ENCODE peak calls at places on chromosomes 12 and 14, in five cellular contexts. One of them, this sample, is unnamed.

GRCh38 chr14:58426819-58427288 is 477 bp downstream of the TIMM9 start:
- DNase-seq in GM12864: peak; percentile 38
- DNase-seq in WTC11: peak; percentile 61
- DNase-seq in kidney: peak; percentile 79
- DNase-seq in cardiac fibroblast: peak; percentile 80
- DNase-seq in this sample: no peak

GRCh38 chr12:89252284-89252683 is 100.0 kb downstream of the DUSP6 start:
- DNase-seq in WTC11: no peak
- DNase-seq in kidney: no peak
- DNase-seq in cardiac fibroblast: peak; percentile 35
- DNase-seq in GM12864: no peak
- DNase-seq in this sample: no peak

GRCh38 chr14:56659964-56660551 is 80.5 kb downstream of the TMEM260 start:
- DNase-seq in GM12864: no peak
- DNase-seq in cardiac fibroblast: peak; percentile 61
- DNase-seq in WTC11: no peak
- DNase-seq in kidney: no peak
- DNase-seq in this sample: no peak

GRCh38 chr14:92340938-92341337 is 18.0 kb downstream of the SLC24A4 start:
- DNase-seq in kidney: no peak
- DNase-seq in cardiac fibroblast: no peak
- DNase-seq in GM12864: peak; percentile 35
- DNase-seq in WTC11: no peak
- DNase-seq in this sample: no peak

GRCh38 chr14:33657478-33657877 is 293.4 kb downstream of the EGLN3 start:
- DNase-seq in GM12864: no peak
- DNase-seq in cardiac fibroblast: peak; percentile 53
- DNase-seq in kidney: no peak
- DNase-seq in WTC11: no peak
- DNase-seq in this sample: no peak

GRCh38 chr12:39386335-39386734 is 56.6 kb downstream of the KIF21A start:
- DNase-seq in GM12864: no peak
- DNase-seq in cardiac fibroblast: no peak
- DNase-seq in kidney: no peak
- DNase-seq in WTC11: no peak
- DNase-seq in this sample: no peak

GRCh38 chr12:97984951-97985350 is 522.3 kb downstream of the RMST start:
- DNase-seq in GM12864: no peak
- DNase-seq in cardiac fibroblast: no peak
- DNase-seq in kidney: no peak
- DNase-seq in WTC11: no peak
- DNase-seq in this sample: no peak

GRCh38 chr12:114656906-114657596 is 26.9 kb downstream of the TBX3 start:
- DNase-seq in WTC11: no peak
- DNase-seq in cardiac fibroblast: no peak
- DNase-seq in GM12864: no peak
- DNase-seq in kidney: no peak
- DNase-seq in this sample: no peak

GRCh38 chr14:80211143-80212024 is at the start of gene DIO2:
- DNase-seq in GM12864: no peak
- DNase-seq in WTC11: no peak
- DNase-seq in cardiac fibroblast: peak; percentile 60
- DNase-seq in kidney: peak; percentile 71
- DNase-seq in this sample: no peak

GRCh38 chr12:89051065-89051677 is 301.1 kb downstream of the DUSP6 start:
- DNase-seq in GM12864: no peak
- DNase-seq in kidney: no peak
- DNase-seq in cardiac fibroblast: peak; percentile 89
- DNase-seq in WTC11: no peak
- DNase-seq in this sample: no peak

GRCh38 chr14:36346052-36346451 is 25.6 kb upstream of the MBIP start:
- DNase-seq in cardiac fibroblast: no peak
- DNase-seq in WTC11: no peak
- DNase-seq in GM12864: no peak
- DNase-seq in kidney: no peak
- DNase-seq in this sample: no peak

GRCh38 chr12:94760786-94761185 is 110.4 kb upstream of the TMCC3 start:
- DNase-seq in WTC11: no peak
- DNase-seq in cardiac fibroblast: peak; percentile 47
- DNase-seq in GM12864: no peak
- DNase-seq in kidney: no peak
- DNase-seq in this sample: no peak

GRCh38 chr12:6891637-6892036 is 13.0 kb upstream of the LRRC23 start:
- DNase-seq in cardiac fibroblast: no peak
- DNase-seq in WTC11: no peak
- DNase-seq in GM12864: no peak
- DNase-seq in kidney: peak; percentile 46
- DNase-seq in this sample: peak; percentile 34

DNA sequence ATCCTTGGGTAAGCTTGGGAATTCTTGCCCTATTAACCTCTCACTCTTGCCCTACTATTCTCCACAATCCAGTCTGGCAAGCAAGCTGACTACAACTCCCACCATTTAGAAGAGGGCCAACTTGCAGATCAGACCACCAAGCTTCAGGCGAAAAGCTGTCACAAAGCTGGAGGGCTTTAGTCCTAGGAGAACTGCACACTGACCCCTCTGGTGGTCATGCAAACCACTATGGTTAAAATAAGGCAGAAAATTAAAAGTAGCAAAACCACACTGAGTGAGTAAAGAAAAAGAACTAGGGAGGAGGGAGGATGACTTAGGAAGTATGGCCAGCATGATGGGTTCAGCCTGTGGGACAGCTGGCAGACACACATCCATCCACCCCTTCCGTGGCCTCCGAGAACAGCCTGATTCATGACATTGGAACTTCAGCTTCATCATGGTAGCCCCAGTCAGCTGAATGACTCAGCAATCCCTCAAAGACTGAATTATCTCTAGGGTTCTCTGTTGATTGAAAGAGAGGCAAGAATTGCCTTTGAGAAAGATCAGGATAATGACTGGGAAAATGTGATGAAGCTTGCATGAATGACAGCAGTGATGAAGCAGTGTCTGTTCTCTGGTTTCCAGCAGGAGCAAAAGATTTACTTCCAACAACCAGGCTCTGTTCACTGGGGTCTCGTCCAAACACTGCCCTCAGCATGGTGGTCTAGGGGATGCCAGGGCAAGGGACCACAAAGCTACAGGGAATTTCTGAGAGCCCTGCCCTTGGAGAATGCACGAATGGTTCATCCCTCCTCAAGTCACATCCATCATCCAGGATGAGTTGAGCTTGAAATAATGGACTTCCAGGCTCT is 24.4 kb downstream of the PITPNM2 start:
- DNase-seq in GM12864: no peak
- DNase-seq in kidney: peak; percentile 79
- DNase-seq in WTC11: no peak
- DNase-seq in cardiac fibroblast: peak; percentile 99
- DNase-seq in this sample: no peak
- TF ChIP-seq CTCF in GM12864: peak; percentile 7
- TF ChIP-seq CTCF in kidney: no peak
- TF ChIP-seq CTCF in WTC11: no peak
- TF ChIP-seq CTCF in cardiac fibroblast: peak; percentile 41
- TF ChIP-seq CTCF in this sample: peak; percentile 68

DNA sequence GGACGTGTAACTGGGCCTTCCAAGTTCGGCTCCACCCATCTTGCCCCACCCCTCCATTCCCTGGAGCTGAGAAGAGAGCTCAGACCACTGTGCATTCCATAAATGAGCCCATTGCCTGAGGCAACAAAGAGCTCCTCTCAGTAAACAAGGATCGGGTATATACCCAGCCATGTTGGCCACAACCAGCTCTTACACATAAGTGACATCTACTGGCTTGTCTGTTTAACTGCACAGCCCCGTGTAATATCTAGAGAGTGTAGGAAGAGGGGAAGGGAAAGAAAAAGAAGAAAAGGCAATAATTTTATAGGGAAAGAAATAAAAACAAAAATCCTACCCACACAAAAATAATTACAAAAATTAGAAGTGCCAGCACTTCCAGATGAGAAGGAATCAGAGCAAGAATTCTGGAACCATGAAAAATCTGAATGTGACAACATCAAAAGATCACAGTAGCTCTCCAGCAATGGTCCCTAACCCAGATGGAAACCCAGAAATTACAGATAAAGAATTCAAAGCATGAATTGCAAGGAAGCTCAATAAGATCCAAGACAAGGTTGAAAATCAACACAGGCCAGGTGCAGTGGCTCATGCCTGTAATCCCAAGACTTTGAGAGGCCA is 308.1 kb downstream of the RPAP3 start:
- DNase-seq in WTC11: no peak
- DNase-seq in cardiac fibroblast: peak; percentile 84
- DNase-seq in GM12864: no peak
- DNase-seq in kidney: no peak
- DNase-seq in this sample: no peak
- TF ChIP-seq CTCF in WTC11: no peak
- TF ChIP-seq CTCF in cardiac fibroblast: peak; percentile 72
- TF ChIP-seq CTCF in GM12864: peak; percentile 52
- TF ChIP-seq CTCF in kidney: peak; percentile 44
- TF ChIP-seq CTCF in this sample: peak; percentile 75

GRCh38 chr12:104855599-104855998 is 102.5 kb downstream of the SLC41A2 start:
- DNase-seq in kidney: no peak
- DNase-seq in cardiac fibroblast: no peak
- DNase-seq in GM12864: no peak
- DNase-seq in WTC11: no peak
- DNase-seq in this sample: no peak

GRCh38 chr12:104852904-104853303 is 105.2 kb downstream of the SLC41A2 start:
- DNase-seq in kidney: no peak
- DNase-seq in GM12864: no peak
- DNase-seq in WTC11: no peak
- DNase-seq in cardiac fibroblast: no peak
- DNase-seq in this sample: no peak

GRCh38 chr12:104856548-104856947 is 101.5 kb downstream of the SLC41A2 start:
- DNase-seq in WTC11: no peak
- DNase-seq in cardiac fibroblast: no peak
- DNase-seq in kidney: no peak
- DNase-seq in GM12864: no peak
- DNase-seq in this sample: no peak

GRCh38 chr12:104846056-104846762 is 111.9 kb downstream of the SLC41A2 start:
- DNase-seq in cardiac fibroblast: peak; percentile 33
- DNase-seq in WTC11: no peak
- DNase-seq in GM12864: no peak
- DNase-seq in kidney: no peak
- DNase-seq in this sample: no peak

DNA sequence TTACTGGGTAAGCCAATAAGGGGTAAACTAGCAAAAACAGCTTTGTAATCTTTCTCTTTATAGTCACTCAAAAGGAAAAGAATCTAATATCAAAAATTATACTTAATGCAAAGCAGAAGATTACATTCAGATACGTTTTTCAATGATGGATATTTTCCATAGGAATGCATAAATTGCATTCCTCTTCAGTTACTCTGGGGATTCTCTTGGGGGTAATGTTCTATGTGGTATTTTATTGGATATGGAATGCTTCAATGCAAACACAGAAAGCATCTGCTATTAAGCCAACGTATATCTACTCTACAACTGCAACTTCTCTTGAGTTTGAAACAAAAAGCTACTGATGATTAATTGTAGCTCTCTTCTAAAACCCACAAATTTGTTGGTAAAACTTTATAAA is 106.0 kb downstream of the SLC41A2 start:
- DNase-seq in WTC11: no peak
- DNase-seq in cardiac fibroblast: no peak
- DNase-seq in GM12864: no peak
- DNase-seq in kidney: no peak
- DNase-seq in this sample: no peak
- TF ChIP-seq CTCF in WTC11: no peak
- TF ChIP-seq CTCF in cardiac fibroblast: no peak
- TF ChIP-seq CTCF in GM12864: no peak
- TF ChIP-seq CTCF in kidney: no peak
- TF ChIP-seq CTCF in this sample: no peak

GRCh38 chr14:68789798-68790655 is 2.8 kb downstream of the ZFP36L1 start:
- DNase-seq in kidney: peak; percentile 85
- DNase-seq in GM12864: no peak
- DNase-seq in cardiac fibroblast: peak; percentile 46
- DNase-seq in WTC11: no peak
- DNase-seq in this sample: no peak
- TF ChIP-seq CTCF in kidney: no peak
- TF ChIP-seq CTCF in GM12864: no peak
- TF ChIP-seq CTCF in cardiac fibroblast: no peak
- TF ChIP-seq CTCF in WTC11: no peak
- TF ChIP-seq CTCF in this sample: peak; percentile 4

DNA sequence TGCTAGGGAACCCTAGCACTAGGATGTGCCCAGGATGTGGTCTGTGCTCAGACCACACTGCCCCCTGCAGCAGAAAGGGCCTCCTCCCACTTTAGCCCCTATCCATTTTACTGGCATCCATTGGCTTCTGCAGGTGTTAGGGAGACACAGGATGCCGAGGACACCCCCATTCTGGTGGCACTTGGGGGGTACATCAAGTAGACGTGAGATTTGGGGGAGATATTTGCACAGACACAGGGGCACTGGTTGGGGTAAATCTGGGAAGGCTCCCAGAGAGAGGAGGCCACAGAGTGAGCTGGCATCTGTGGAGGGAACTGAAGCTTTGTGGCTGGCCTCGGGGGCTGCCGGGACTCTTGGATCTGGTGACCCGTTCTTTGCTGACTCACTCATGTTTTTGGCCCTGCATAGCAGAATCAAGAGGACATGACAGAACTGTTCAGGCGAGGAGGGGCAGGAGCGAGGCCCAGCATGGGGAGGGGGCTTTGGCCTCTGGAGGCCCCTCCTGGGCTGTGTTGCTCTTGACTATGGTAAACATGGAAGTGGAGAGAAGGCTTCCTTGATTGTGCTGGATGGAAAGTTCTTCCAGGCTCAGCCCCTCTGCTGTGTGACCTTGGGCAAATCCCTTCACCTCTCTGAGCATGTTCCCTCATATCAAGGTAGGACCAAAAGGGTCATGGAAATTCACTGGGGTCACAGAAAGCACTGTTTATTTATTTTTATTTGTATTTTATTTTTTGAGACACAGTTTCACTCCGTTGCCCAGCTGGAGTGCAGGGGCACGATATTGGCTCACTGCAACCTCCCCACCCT is 1.8 kb downstream of the PLBD2 start:
- DNase-seq in GM12864: no peak
- DNase-seq in cardiac fibroblast: peak; percentile 21
- DNase-seq in WTC11: no peak
- DNase-seq in kidney: no peak
- DNase-seq in this sample: no peak
- TF ChIP-seq CTCF in GM12864: peak; percentile 7
- TF ChIP-seq CTCF in cardiac fibroblast: peak; percentile 16
- TF ChIP-seq CTCF in WTC11: no peak
- TF ChIP-seq CTCF in kidney: no peak
- TF ChIP-seq CTCF in this sample: peak; percentile 55

GRCh38 chr14:38618514-38618913 is 362.6 kb upstream of the CLEC14A start:
- DNase-seq in kidney: no peak
- DNase-seq in GM12864: no peak
- DNase-seq in cardiac fibroblast: no peak
- DNase-seq in WTC11: no peak
- DNase-seq in this sample: no peak
- TF ChIP-seq CTCF in kidney: no peak
- TF ChIP-seq CTCF in GM12864: peak; percentile 42
- TF ChIP-seq CTCF in cardiac fibroblast: no peak
- TF ChIP-seq CTCF in WTC11: no peak
- TF ChIP-seq CTCF in this sample: peak; percentile 7

DNA sequence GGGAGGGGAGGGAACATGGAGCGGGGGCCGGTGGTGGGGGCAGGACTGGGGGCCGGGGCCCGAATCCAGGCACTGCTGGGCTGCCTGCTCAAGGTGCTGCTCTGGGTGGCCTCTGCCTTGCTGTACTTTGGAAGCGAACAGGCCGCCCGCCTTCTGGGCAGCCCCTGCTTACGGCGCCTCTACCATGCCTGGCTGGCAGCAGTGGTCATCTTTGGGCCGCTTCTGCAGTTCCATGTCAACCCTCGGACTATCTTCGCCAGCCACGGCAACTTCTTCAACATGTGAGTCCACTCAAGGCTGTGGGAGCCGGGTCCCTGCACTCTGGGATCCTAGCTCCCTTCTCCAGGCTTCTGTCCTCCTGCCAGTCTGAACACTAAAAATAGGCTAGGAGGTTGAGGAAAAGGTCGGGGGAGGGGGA is 1.1 kb downstream of the FITM1 start:
- DNase-seq in GM12864: no peak
- DNase-seq in kidney: no peak
- DNase-seq in WTC11: no peak
- DNase-seq in cardiac fibroblast: no peak
- DNase-seq in this sample: no peak
- TF ChIP-seq CTCF in GM12864: no peak
- TF ChIP-seq CTCF in kidney: no peak
- TF ChIP-seq CTCF in WTC11: no peak
- TF ChIP-seq CTCF in cardiac fibroblast: no peak
- TF ChIP-seq CTCF in this sample: no peak

This sample was measured in chondrocyte.